ENCODE peak calls at places on chromosomes 13 and 19, in nine cellular contexts. H is sigmoid colon, B is tibial nerve, O is stomach, J is IMR-90, V is heart left ventricle, Z is transverse colon, U is HepG2, E is breast epithelium. N is an unnamed sample. For H3K4me1, the result is how much of the 10 kb centered on the place peaks cover.

GRCh38 chr13:73945871-73946270 is 188.3 kb downstream of the KLF12 start:
- DNase-seq in Z (no peak), V (peak), J (no peak), O (no peak), B (no peak), H (peak), U (no peak), E (peak), N (no peak)

GRCh38 chr19:28199323-28199722 is 1013.6 kb downstream of the UQCRFS1 start:
- DNase-seq in B (no peak), V (no peak), H (no peak), E (no peak), O (no peak), J (no peak), Z (no peak), U (no peak), N (no peak)

GRCh38 chr13:37446503-37446902 is 152.1 kb downstream of the POSTN start:
- DNase-seq in V (peak), O (no peak), H (no peak), E (no peak), Z (no peak), U (no peak), J (peak), B (no peak), N (no peak)

GRCh38 chr19:2059422-2060201 is 8.6 kb upstream of the MKNK2 start:
- DNase-seq in J (peak), Z (peak), O (peak), E (peak), V (peak), U (peak), B (no peak), H (peak), N (no peak)

GRCh38 chr13:26048745-26049144 is 3.1 kb downstream of the SHISA2 start:
- DNase-seq in J (no peak), V (no peak), H (no peak), U (no peak), E (no peak), Z (no peak), B (no peak), O (no peak), N (no peak)

GRCh38 chr13:99316657-99317244 is 9.6 kb upstream of the GPR183 start:
- DNase-seq in O (peak), H (no peak), Z (no peak), J (no peak), B (no peak), E (no peak), U (no peak), V (no peak), N (peak)

GRCh38 chr19:15252398-15253018 is 20.3 kb upstream of the EPHX3 start:
- DNase-seq in H (no peak), U (no peak), B (no peak), E (no peak), V (no peak), J (peak), O (no peak), Z (no peak), N (no peak)

GRCh38 chr19:29587518-29587986 is 18.5 kb upstream of the POP4 start:
- DNase-seq in E (peak), U (no peak), O (no peak), Z (peak), J (peak), H (no peak), V (no peak), B (no peak), N (no peak)

GRCh38 chr19:45305421-45305820 is 17.3 kb downstream of the CKM start:
- DNase-seq in B (no peak), E (no peak), V (no peak), U (peak), J (no peak), H (no peak), Z (no peak), O (no peak), N (no peak)

GRCh38 chr19:12801466-12802266 is at the start of the genes PRDX2 and THSD8:
- DNase-seq in V (peak), H (peak), Z (peak), U (peak), E (peak), B (peak), O (peak), J (peak), N (peak)

GRCh38 chr19:13089139-13089856 is 13.4 kb downstream of the LYL1 start:
- DNase-seq in B (no peak), E (no peak), V (no peak), Z (no peak), U (peak), J (no peak), O (no peak), H (no peak), N (peak)

GRCh38 chr13:114199961-114200672 is 21.1 kb downstream of the CFAP97D2 start:
- DNase-seq in O (no peak), Z (no peak), E (no peak), B (no peak), H (no peak), J (no peak), U (no peak), V (no peak), N (no peak)

GRCh38 chr13:77599351-77599750 is 63.8 kb downstream of the SCEL start:
- DNase-seq in Z (no peak), J (no peak), O (no peak), E (no peak), V (no peak), B (no peak), H (no peak), U (no peak), N (no peak)

GRCh38 chr13:36819811-36820140 is 754 bp downstream of the RFXAP start:
- DNase-seq in J (peak), Z (no peak), H (no peak), O (no peak), U (no peak), B (no peak), V (no peak), E (no peak), N (no peak)

GRCh38 chr13:33611016-33611805 is 206.7 kb upstream of the RFC3 start:
- DNase-seq in V (peak), H (peak), Z (peak), E (no peak), B (peak), U (peak), J (peak), O (peak), N (peak)

GRCh38 chr13:101019126-101019525 is 344.5 kb upstream of the TMTC4 start:
- DNase-seq in Z (no peak), H (no peak), J (no peak), U (no peak), B (no peak), E (no peak), O (no peak), V (no peak), N (no peak)

GRCh38 chr13:42876270-42876714 is 94.9 kb downstream of the FAM216B start:
- DNase-seq in H (no peak), J (no peak), B (no peak), Z (no peak), V (no peak), O (no peak), U (no peak), E (no peak), N (no peak)

DNA sequence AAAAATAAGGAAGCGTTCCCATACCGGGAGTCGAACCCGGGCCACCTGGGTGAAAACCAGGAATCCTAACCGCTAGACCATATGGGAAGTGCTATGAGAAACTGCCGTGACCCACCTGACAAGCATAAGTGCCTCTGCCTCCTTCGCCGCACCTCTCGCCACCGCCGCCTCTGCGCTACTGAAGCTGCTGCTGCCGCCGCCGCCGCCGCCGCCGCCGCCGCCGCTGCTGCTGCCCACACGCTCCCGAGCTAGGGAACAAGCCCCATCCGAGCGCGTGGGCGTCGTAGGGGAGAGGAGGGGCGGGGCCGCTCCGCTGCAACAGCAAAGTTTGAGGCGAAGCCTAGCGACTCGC is 610 bp upstream of the WBP4 start:
- DNase-seq in U (peak), O (peak), Z (peak), H (peak), B (peak), J (no peak), E (peak), V (peak), N (peak)
- TF ChIP-seq POLR2A in U (no peak), O (no peak), Z (no peak), H (no peak), B (no peak), J (peak), E (no peak), V (no peak), N (no peak)

GRCh38 chr13:60078226-60078625 is 85.5 kb downstream of the DIAPH3 start:
- DNase-seq in Z (no peak), J (no peak), U (no peak), H (no peak), V (no peak), E (no peak), B (no peak), O (no peak), N (no peak)

GRCh38 chr13:60074397-60074796 is 89.3 kb downstream of the DIAPH3 start:
- DNase-seq in H (no peak), E (no peak), U (no peak), V (no peak), O (no peak), J (peak), Z (no peak), B (no peak), N (no peak)
- H3K27ac ChIP-seq in H (no peak), E (no peak), U (no peak), V (no peak), O (no peak), J (peak), Z (no peak), B (no peak), N (no peak)

GRCh38 chr19:38710928-38711725 is 33.1 kb downstream of the CAPN12 start:
- DNase-seq in E (no peak), U (no peak), Z (no peak), J (no peak), O (no peak), B (no peak), H (no peak), V (peak), N (no peak)
- H3K4me1 ChIP-seq in E (under half), U (under half), Z (under half), J (under half), O (half or more), B (half or more), H (half or more), V (half or more), N (under half)

GRCh38 chr19:55069137-55069858 is 6.3 kb upstream of the RDH13 start:
- DNase-seq in B (no peak), U (no peak), V (peak), H (no peak), J (no peak), O (peak), Z (peak), E (peak), N (no peak)
- TF ChIP-seq POLR2A in B (no peak), U (no peak), V (no peak), H (no peak), J (no peak), O (no peak), Z (peak), E (peak), N (no peak)

DNA sequence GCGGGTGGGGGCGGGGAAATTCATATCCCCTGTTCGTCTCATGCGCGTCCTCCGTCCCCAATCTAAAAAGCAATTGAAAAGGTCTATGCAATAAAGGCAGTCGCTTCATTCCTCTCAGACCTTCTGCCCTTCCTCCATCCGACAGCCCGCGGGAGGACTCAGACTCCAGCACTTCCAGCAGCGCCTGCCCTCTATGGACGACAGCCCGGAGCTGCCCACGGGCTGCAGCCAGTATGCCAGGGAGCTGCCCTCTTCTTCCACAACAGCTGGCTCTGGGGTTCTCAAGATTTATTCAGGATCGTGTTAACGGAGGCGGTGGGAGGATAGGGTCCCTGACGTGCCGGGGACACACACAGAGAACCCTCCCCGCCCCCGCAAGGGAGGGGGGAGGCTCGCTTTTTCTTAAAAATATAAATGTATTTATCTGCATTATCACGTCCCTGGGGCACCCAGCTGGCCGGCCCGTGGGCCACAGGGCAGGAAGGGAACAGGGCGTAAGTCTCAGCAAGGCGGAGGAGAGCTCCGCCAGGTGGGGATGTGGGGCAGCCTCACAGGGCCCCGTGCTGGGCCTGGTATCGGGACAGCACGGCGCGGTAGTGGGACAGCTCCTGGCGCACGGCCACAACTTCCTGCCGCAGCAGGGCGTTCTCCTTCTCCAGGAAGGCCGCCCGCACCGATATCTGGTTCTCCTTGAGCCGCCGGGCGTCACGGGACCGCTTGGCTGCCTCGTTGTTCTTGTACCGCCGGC is 6.7 kb downstream of the DBP start:
- DNase-seq in E (no peak), J (no peak), Z (peak), B (no peak), U (no peak), V (peak), H (peak), O (peak), N (peak)
- H3K27ac ChIP-seq in E (peak), J (no peak), Z (peak), B (peak), U (no peak), V (peak), H (peak), O (peak), N (peak)

DNA sequence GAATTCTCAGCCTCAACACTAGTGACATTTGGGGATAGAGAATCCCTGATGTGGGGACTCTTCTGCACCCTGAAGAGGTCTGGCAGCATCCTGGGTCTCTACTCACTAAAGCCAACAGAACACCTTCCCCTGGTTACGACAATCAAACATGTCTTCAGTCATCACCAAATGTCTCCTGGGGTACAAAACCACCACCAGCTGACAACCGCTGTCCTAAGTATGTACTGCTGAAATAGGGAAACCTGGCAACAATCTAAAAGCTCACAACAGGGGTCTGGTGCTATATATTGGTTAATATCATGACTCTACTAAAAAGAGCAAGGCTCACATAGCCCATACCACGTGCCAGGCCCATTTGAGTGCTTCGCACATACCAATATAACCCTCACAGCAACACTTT is 13.4 kb downstream of the AKT2 start:
- DNase-seq in J (no peak), U (no peak), V (no peak), B (no peak), E (no peak), O (no peak), Z (no peak), H (no peak), N (no peak)
- H3K4me1 ChIP-seq in J (under half), U (under half), V (under half), B (half or more), E (under half), O (half or more), Z (under half), H (half or more), N (under half)

GRCh38 chr19:19460258-19460731 is 54.8 kb downstream of the GATAD2A start:
- DNase-seq in J (peak), O (no peak), H (no peak), B (no peak), E (no peak), Z (no peak), U (no peak), V (no peak), N (no peak)
- TF ChIP-seq POLR2A in J (no peak), O (no peak), H (no peak), B (no peak), E (no peak), Z (no peak), U (no peak), V (no peak), N (no peak)

GRCh38 chr19:41859213-41859617 is 840 bp upstream of the RPS19 start:
- DNase-seq in B (no peak), V (no peak), E (no peak), H (no peak), O (no peak), U (no peak), Z (no peak), J (no peak), N (no peak)
- H3K27ac ChIP-seq in B (peak), V (peak), E (peak), H (peak), O (peak), U (no peak), Z (peak), J (peak), N (no peak)

GRCh38 chr13:41013834-41014233 is 5.3 kb downstream of the ELF1 start:
- DNase-seq in H (no peak), E (no peak), J (no peak), O (no peak), U (no peak), V (no peak), B (no peak), Z (no peak), N (no peak)
- H3K4me1 ChIP-seq in H (under half), E (under half), J (under half), O (half or more), U (half or more), V (under half), B (half or more), Z (half or more), N (under half)

GRCh38 chr19:9811139-9811538 is 7.7 kb downstream of the FBXL12 start:
- DNase-seq in J (no peak), O (no peak), E (no peak), V (no peak), B (no peak), Z (no peak), H (no peak), U (no peak), N (no peak)

GRCh38 chr19:9806781-9807180 is 12.1 kb downstream of the FBXL12 start:
- DNase-seq in J (no peak), Z (no peak), H (no peak), E (no peak), B (no peak), V (no peak), O (no peak), U (no peak), N (no peak)

DNA sequence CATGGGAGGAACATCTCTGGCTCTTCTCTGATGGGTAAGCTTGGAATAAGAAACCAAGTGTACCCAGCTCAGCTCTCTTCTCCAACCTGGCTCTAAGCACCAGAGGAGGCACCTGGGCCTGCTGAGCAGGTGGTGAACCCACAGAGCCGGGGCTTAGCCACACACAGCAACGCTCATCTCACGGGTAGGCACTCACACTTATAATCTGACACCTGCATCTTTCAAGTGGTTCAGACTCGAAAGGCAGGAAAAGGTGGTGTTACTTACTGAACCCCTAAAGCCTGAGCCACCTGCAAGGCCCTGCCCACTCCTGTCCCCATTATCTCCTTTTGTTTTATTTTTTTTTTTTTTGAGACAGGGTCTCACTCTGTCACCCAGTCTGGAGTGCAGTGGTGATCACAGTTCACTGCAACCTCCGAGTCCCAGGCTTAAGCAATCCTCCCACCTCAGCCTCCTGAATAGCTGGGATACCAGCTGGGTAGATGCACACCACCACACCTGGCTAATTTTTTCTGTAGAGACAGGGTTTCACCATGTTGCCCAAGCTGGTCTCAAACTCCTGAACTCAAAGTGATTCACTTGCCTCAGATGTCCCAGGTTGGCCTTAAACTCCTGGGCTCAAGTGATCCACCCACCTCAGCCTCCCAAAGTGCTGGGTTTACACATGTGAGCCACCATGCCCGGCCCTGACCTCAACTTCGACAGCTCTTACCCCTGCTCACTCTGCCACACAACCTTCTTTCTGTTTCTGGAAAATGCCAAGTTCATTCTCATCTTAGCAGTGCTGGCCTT is 9.8 kb downstream of the FBXL12 start:
- DNase-seq in Z (no peak), J (no peak), O (no peak), B (no peak), V (no peak), H (no peak), U (no peak), E (no peak), N (no peak)
- TF ChIP-seq POLR2A in Z (no peak), J (no peak), O (no peak), B (no peak), V (no peak), H (no peak), U (no peak), E (no peak), N (no peak)

N was measured in ovary.